ENCODE peak calls at places on chromosomes 7 and 10, in four cellular contexts. One of them, this sample, is unnamed.

GRCh38 chr10:78576276-78576675 is 492.5 kb upstream of the ZMIZ1 start:
- DNase-seq in PC-3: no peak
- DNase-seq in astrocyte of the cerebellum: no peak
- DNase-seq in BJ: no peak
- DNase-seq in this sample: no peak

GRCh38 chr7:318476-319266 is 28.7 kb downstream of the FOXL3 start:
- DNase-seq in PC-3: no peak
- DNase-seq in astrocyte of the cerebellum: no peak
- DNase-seq in BJ: no peak
- DNase-seq in this sample: no peak

GRCh38 chr7:26662646-26663045 is 201.7 kb downstream of the SKAP2 start:
- DNase-seq in PC-3: no peak
- DNase-seq in astrocyte of the cerebellum: no peak
- DNase-seq in BJ: no peak
- DNase-seq in this sample: no peak

GRCh38 chr10:3755440-3756359 is 29.3 kb downstream of the KLF6 start:
- DNase-seq in PC-3: peak; percentile 32
- DNase-seq in astrocyte of the cerebellum: no peak
- DNase-seq in BJ: no peak
- DNase-seq in this sample: peak; percentile 57

GRCh38 chr7:6012355-6013104 is 3.5 kb downstream of the AIMP2 start:
- DNase-seq in PC-3: no peak
- DNase-seq in astrocyte of the cerebellum: no peak
- DNase-seq in BJ: no peak
- DNase-seq in this sample: no peak

GRCh38 chr10:3233486-3233990 is 61.0 kb upstream of the PITRM1 start:
- DNase-seq in PC-3: no peak
- DNase-seq in astrocyte of the cerebellum: no peak
- DNase-seq in BJ: no peak
- DNase-seq in this sample: no peak

GRCh38 chr10:88254091-88254490 is 329.0 kb downstream of the RNLS start:
- DNase-seq in PC-3: no peak
- DNase-seq in astrocyte of the cerebellum: peak; percentile 49
- DNase-seq in BJ: peak; percentile 59
- DNase-seq in this sample: peak; percentile 67

GRCh38 chr10:61634711-61635110 is 28.0 kb upstream of the CABCOCO1 start:
- DNase-seq in PC-3: no peak
- DNase-seq in astrocyte of the cerebellum: peak; percentile 66
- DNase-seq in BJ: no peak
- DNase-seq in this sample: peak; percentile 54

GRCh38 chr10:120336910-120337540 is 120.0 kb upstream of the PLPP4 start:
- DNase-seq in PC-3: peak; percentile 71
- DNase-seq in astrocyte of the cerebellum: peak; percentile 6
- DNase-seq in BJ: no peak
- DNase-seq in this sample: peak; percentile 12

GRCh38 chr10:95480102-95480900 is 80.9 kb downstream of the SORBS1 start:
- DNase-seq in PC-3: no peak
- DNase-seq in astrocyte of the cerebellum: no peak
- DNase-seq in BJ: no peak
- DNase-seq in this sample: peak; percentile 27